ENCODE peak calls at places on chromosomes 12 and 14, in six cellular contexts. B is gastrocnemius medialis; R is HCT116; O is CD8-positive, alpha-beta memory T cell; L is adipocyte; X is thoracic aorta. F is an unnamed sample.

GRCh38 chr12:125183187-125184067 is 118.2 kb downstream of the AACS start:
- DNase-seq in L (peak; percentile 90), R (peak; percentile 45), O (peak; percentile 48), X (no peak), B (peak; percentile 34), F (peak; percentile 91)

GRCh38 chr12:50164963-50165362 is 2.2 kb downstream of the CERS5 start:
- DNase-seq in L (no peak), R (no peak), X (no peak), B (no peak), O (no peak), F (peak; percentile 54)

GRCh38 chr12:104656921-104657320 is 200.2 kb downstream of the CHST11 start:
- DNase-seq in X (no peak), O (no peak), L (peak; percentile 76), R (no peak), B (peak; percentile 60), F (no peak)

GRCh38 chr14:64639340-64639821 is 64.8 kb upstream of the PLEKHG3 start:
- DNase-seq in R (no peak), L (no peak), O (no peak), X (no peak), B (no peak), F (no peak)

GRCh38 chr14:62914025-62914424 is 131.2 kb downstream of the KCNH5 start:
- DNase-seq in R (no peak), O (no peak), B (no peak), L (peak; percentile 27), X (no peak), F (no peak)

GRCh38 chr14:69665596-69665995 is 54.2 kb downstream of the SUSD6 start:
- DNase-seq in R (no peak), L (peak; percentile 54), B (no peak), O (no peak), X (no peak), F (no peak)

GRCh38 chr14:99812096-99812750 is 19.0 kb downstream of the EML1 start:
- DNase-seq in B (no peak), O (no peak), X (no peak), L (no peak), R (no peak), F (no peak)

GRCh38 chr12:108394196-108394595 is 55.1 kb upstream of the CMKLR1 start:
- DNase-seq in B (peak; percentile 35), L (peak; percentile 89), R (no peak), X (no peak), O (no peak), F (no peak)

GRCh38 chr14:76168531-76168930 is 16.8 kb downstream of the GPATCH2L start:
- DNase-seq in O (no peak), L (no peak), R (no peak), X (no peak), B (no peak), F (no peak)

GRCh38 chr12:103495783-103496456 is at the start of gene C12orf42:
- DNase-seq in O (peak; percentile 16), B (no peak), L (peak; percentile 7), R (peak; percentile 12), X (no peak), F (no peak)

GRCh38 chr12:118980407-118981014 is 830 bp upstream of the SRRM4 start:
- DNase-seq in B (no peak), O (no peak), X (no peak), R (no peak), L (no peak), F (peak; percentile 74)

GRCh38 chr12:96427269-96427729 is 27.1 kb upstream of the CDK17 start:
- DNase-seq in X (peak; percentile 20), R (peak; percentile 54), L (peak; percentile 98), O (no peak), B (peak; percentile 61), F (no peak)

GRCh38 chr14:58171090-58171489 is 19.1 kb upstream of the ARMH4 start:
- DNase-seq in B (peak; percentile 76), O (peak; percentile 10), X (peak; percentile 30), R (peak; percentile 83), L (peak; percentile 83), F (no peak)

GRCh38 chr12:30457621-30458289 is 237.9 kb downstream of the IPO8 start:
- DNase-seq in B (no peak), L (peak; percentile 52), X (no peak), R (peak; percentile 75), O (no peak), F (no peak)

GRCh38 chr12:104182144-104182543 is 33.4 kb upstream of the TXNRD1 start:
- DNase-seq in O (no peak), R (no peak), B (peak; percentile 77), L (peak; percentile 92), X (peak; percentile 61), F (no peak)

GRCh38 chr14:31059152-31059924 is 33.2 kb upstream of the STRN3 start:
- DNase-seq in X (no peak), L (peak; percentile 79), O (no peak), B (peak; percentile 31), R (no peak), F (no peak)

GRCh38 chr12:4034926-4035325 is 161.7 kb upstream of the PARP11 start:
- DNase-seq in L (peak; percentile 37), R (no peak), X (no peak), B (no peak), O (no peak), F (no peak)

GRCh38 chr12:25578739-25579138 is 25.7 kb upstream of the LMNTD1 start:
- DNase-seq in B (no peak), L (no peak), O (no peak), R (no peak), X (no peak), F (no peak)

GRCh38 chr12:31629756-31630732 is 29.4 kb upstream of the ETFBKMT start:
- DNase-seq in X (no peak), O (no peak), B (peak; percentile 48), R (no peak), L (peak; percentile 54), F (no peak)

GRCh38 chr12:88418856-88419497 is 161.3 kb downstream of the KITLG start:
- DNase-seq in X (no peak), B (no peak), R (no peak), L (peak; percentile 75), O (no peak), F (no peak)

GRCh38 chr12:103801709-103802585 is 39.1 kb downstream of the NT5DC3 start:
- DNase-seq in R (peak; percentile 51), B (peak; percentile 81), X (no peak), L (no peak), O (no peak), F (no peak)

GRCh38 chr12:113194971-113195391 is 9.5 kb downstream of the RITA1 start:
- DNase-seq in L (peak; percentile 64), X (no peak), B (no peak), O (no peak), R (no peak), F (no peak)

GRCh38 chr12:49019435-49020317 is 1.1 kb upstream of the PRKAG1 start:
- DNase-seq in O (peak; percentile 38), R (no peak), L (peak; percentile 58), B (no peak), X (no peak), F (no peak)
- H3K4me3 ChIP-seq in O (no peak overlapping the region), R (peak overlapping the region; percentile 88), L (peak overlapping the region; percentile 97), B (peak overlapping the region; percentile 83), X (peak overlapping the region; percentile 90), F (peak overlapping the region; percentile 90)

GRCh38 chr12:53214221-53214620 is 7.2 kb upstream of the ITGB7 start:
- DNase-seq in R (no peak), B (no peak), X (no peak), L (no peak), O (no peak), F (no peak)
- H3K36me3 ChIP-seq in R (peaks cover 27% of the 10 kb centered on the region), B (peaks cover 11% of the 10 kb centered on the region), X (peaks cover 47% of the 10 kb centered on the region), L (peaks cover 43% of the 10 kb centered on the region), O (peaks cover 37% of the 10 kb centered on the region), F (peaks cover 46% of the 10 kb centered on the region)

DNA sequence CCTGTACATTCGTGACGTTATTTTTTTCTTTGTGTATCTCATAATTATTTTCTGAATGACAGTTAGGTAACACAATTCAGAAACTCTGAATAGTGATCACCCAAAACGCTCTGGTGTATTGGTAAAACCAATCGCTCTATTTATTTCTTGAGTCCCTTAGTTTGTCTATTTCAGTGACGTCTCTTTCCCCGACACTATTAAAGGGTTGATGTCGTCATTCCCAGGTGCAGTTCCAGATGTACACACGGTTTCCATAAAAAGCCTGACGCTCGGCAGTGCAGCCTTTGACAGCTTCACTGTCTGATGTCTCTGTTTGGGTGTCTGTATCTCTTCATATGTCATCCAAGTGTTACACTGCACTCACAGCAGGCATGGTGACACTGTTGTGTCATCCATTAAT is 701.4 kb downstream of the TMEM121 start:
- DNase-seq in X (no peak), R (no peak), L (no peak), O (no peak), B (no peak), F (no peak)
- H3K4me3 ChIP-seq in X (no peak overlapping the region), R (no peak overlapping the region), L (no peak overlapping the region), O (no peak overlapping the region), B (no peak overlapping the region), F (no peak overlapping the region)

GRCh38 chr12:12481636-12482035 is 81.0 kb downstream of the DUSP16 start:
- DNase-seq in X (no peak), R (no peak), O (peak; percentile 45), B (no peak), L (no peak), F (no peak)
- H3K36me3 ChIP-seq in X (peaks cover 14% of the 10 kb centered on the region), R (no peaks in the 10 kb centered on the region), O (peaks cover 10% of the 10 kb centered on the region), B (peaks cover 40% of the 10 kb centered on the region), L (peaks cover 24% of the 10 kb centered on the region), F (peaks cover 40% of the 10 kb centered on the region)

DNA sequence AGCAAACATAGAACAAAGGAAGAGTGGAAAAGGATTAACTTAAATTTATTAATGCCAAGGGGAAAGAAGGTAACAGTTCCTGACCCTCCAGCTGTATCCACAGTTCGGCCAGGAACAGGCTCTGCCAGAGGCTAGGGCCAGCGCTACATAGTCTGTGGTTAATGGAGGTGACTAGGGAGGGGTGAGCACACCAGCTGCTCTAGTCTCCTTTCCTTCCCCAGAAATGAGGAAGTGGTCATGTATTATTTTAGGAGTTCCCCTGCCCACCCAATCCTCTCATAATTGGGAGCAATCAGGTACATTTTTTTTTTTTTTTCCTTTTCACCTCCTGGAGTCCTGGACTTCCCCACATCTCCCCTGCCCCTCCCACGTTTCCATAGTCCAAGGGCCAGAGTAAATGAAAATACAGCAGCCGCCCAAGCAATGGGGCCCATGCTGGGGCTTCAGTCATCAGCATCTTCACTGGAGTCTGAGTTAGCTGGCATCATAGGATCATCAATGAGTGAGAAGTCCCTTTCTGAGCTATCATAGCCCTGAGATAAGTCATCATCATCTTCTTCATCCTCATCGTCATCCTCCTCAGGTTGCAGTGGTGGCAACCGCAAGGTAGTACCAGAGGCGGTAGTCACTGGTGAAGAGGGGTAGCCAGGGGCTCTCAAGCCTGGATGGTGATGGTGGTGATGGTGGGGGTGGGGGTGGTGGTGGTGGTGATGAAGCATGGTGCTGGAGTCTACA is 1.5 kb upstream of the SUPT16H start:
- DNase-seq in B (no peak), X (no peak), R (no peak), O (no peak), L (no peak), F (no peak)
- H3K4me3 ChIP-seq in B (no peak overlapping the region), X (peak overlapping the region; percentile 75), R (no peak overlapping the region), O (no peak overlapping the region), L (peak overlapping the region; percentile 98), F (no peak overlapping the region)

GRCh38 chr14:92153581-92153980 is 31.8 kb downstream of the CPSF2 start:
- DNase-seq in X (no peak), B (no peak), O (no peak), L (no peak), R (no peak), F (no peak)

GRCh38 chr14:92154283-92154942 is 32.6 kb downstream of the CPSF2 start:
- DNase-seq in L (peak; percentile 70), X (no peak), R (no peak), O (no peak), B (no peak), F (no peak)
- H3K36me3 ChIP-seq in L (peaks cover 53% of the 10 kb centered on the region), X (peaks cover 21% of the 10 kb centered on the region), R (peaks cover 21% of the 10 kb centered on the region), O (peaks cover 34% of the 10 kb centered on the region), B (peaks cover 57% of the 10 kb centered on the region), F (peaks cover 47% of the 10 kb centered on the region)

F was measured in upper lobe of left lung.